ENCODE peak calls at places on chromosomes 16 and 17, in eight cellular contexts. One of them, this sample, is unnamed.

GRCh38 chr16:66874079-66874775 is 6.1 kb upstream of the PDP2 start:
- DNase-seq in stimulated activated CD4-positive, alpha-beta T cell treated with anti-CD3 and anti-CD28 coated beads, Interleukin-1b, Interleukin-23, amount 100 ng/mL, for 24 hours: no peak
- DNase-seq in stimulated activated CD8-positive, alpha-beta memory T cell treated with anti-CD3 and anti-CD28 coated beads, Interleukin-15, amount 100 ng/mL, for 24 hours: no peak
- DNase-seq in GM20000: no peak
- DNase-seq in COR-L47: no peak
- DNase-seq in PC-3: peak
- DNase-seq in NCI-H82: no peak
- DNase-seq in tibial artery: no peak
- DNase-seq in this sample: no peak

GRCh38 chr17:10745231-10745630 is 15.4 kb upstream of the TMEM220 start:
- DNase-seq in COR-L47: no peak
- DNase-seq in stimulated activated CD8-positive, alpha-beta memory T cell treated with anti-CD3 and anti-CD28 coated beads, Interleukin-15, amount 100 ng/mL, for 24 hours: no peak
- DNase-seq in tibial artery: no peak
- DNase-seq in NCI-H82: no peak
- DNase-seq in stimulated activated CD4-positive, alpha-beta T cell treated with anti-CD3 and anti-CD28 coated beads, Interleukin-1b, Interleukin-23, amount 100 ng/mL, for 24 hours: no peak
- DNase-seq in PC-3: no peak
- DNase-seq in GM20000: no peak
- DNase-seq in this sample: no peak

GRCh38 chr17:8079291-8080207 is 8.0 kb downstream of the ALOX12B start:
- DNase-seq in GM20000: peak
- DNase-seq in NCI-H82: peak
- DNase-seq in COR-L47: peak
- DNase-seq in stimulated activated CD8-positive, alpha-beta memory T cell treated with anti-CD3 and anti-CD28 coated beads, Interleukin-15, amount 100 ng/mL, for 24 hours: peak
- DNase-seq in tibial artery: peak
- DNase-seq in stimulated activated CD4-positive, alpha-beta T cell treated with anti-CD3 and anti-CD28 coated beads, Interleukin-1b, Interleukin-23, amount 100 ng/mL, for 24 hours: peak
- DNase-seq in PC-3: peak
- DNase-seq in this sample: peak

GRCh38 chr17:30981531-30982519 is 11.0 kb downstream of the RNF135 start:
- DNase-seq in stimulated activated CD8-positive, alpha-beta memory T cell treated with anti-CD3 and anti-CD28 coated beads, Interleukin-15, amount 100 ng/mL, for 24 hours: no peak
- DNase-seq in tibial artery: no peak
- DNase-seq in COR-L47: no peak
- DNase-seq in NCI-H82: no peak
- DNase-seq in PC-3: no peak
- DNase-seq in GM20000: no peak
- DNase-seq in stimulated activated CD4-positive, alpha-beta T cell treated with anti-CD3 and anti-CD28 coated beads, Interleukin-1b, Interleukin-23, amount 100 ng/mL, for 24 hours: no peak
- DNase-seq in this sample: no peak

GRCh38 chr17:81040791-81041337 is 5.9 kb downstream of the BAIAP2 start:
- DNase-seq in tibial artery: no peak
- DNase-seq in stimulated activated CD8-positive, alpha-beta memory T cell treated with anti-CD3 and anti-CD28 coated beads, Interleukin-15, amount 100 ng/mL, for 24 hours: no peak
- DNase-seq in COR-L47: no peak
- DNase-seq in NCI-H82: peak
- DNase-seq in GM20000: peak
- DNase-seq in stimulated activated CD4-positive, alpha-beta T cell treated with anti-CD3 and anti-CD28 coated beads, Interleukin-1b, Interleukin-23, amount 100 ng/mL, for 24 hours: no peak
- DNase-seq in PC-3: peak
- DNase-seq in this sample: peak

GRCh38 chr17:35605753-35606152 is 18.6 kb downstream of the AP2B1 start:
- DNase-seq in COR-L47: no peak
- DNase-seq in NCI-H82: no peak
- DNase-seq in tibial artery: no peak
- DNase-seq in PC-3: no peak
- DNase-seq in stimulated activated CD4-positive, alpha-beta T cell treated with anti-CD3 and anti-CD28 coated beads, Interleukin-1b, Interleukin-23, amount 100 ng/mL, for 24 hours: no peak
- DNase-seq in GM20000: no peak
- DNase-seq in stimulated activated CD8-positive, alpha-beta memory T cell treated with anti-CD3 and anti-CD28 coated beads, Interleukin-15, amount 100 ng/mL, for 24 hours: no peak
- DNase-seq in this sample: no peak

GRCh38 chr16:84308120-84308519 is 13.4 kb downstream of the WFDC1 start:
- DNase-seq in GM20000: no peak
- DNase-seq in stimulated activated CD4-positive, alpha-beta T cell treated with anti-CD3 and anti-CD28 coated beads, Interleukin-1b, Interleukin-23, amount 100 ng/mL, for 24 hours: no peak
- DNase-seq in NCI-H82: peak
- DNase-seq in PC-3: peak
- DNase-seq in COR-L47: no peak
- DNase-seq in tibial artery: peak
- DNase-seq in stimulated activated CD8-positive, alpha-beta memory T cell treated with anti-CD3 and anti-CD28 coated beads, Interleukin-15, amount 100 ng/mL, for 24 hours: no peak
- DNase-seq in this sample: peak

GRCh38 chr17:36485805-36486203 is 677 bp upstream of the ZNHIT3 start:
- DNase-seq in NCI-H82: no peak
- DNase-seq in stimulated activated CD8-positive, alpha-beta memory T cell treated with anti-CD3 and anti-CD28 coated beads, Interleukin-15, amount 100 ng/mL, for 24 hours: no peak
- DNase-seq in COR-L47: peak
- DNase-seq in stimulated activated CD4-positive, alpha-beta T cell treated with anti-CD3 and anti-CD28 coated beads, Interleukin-1b, Interleukin-23, amount 100 ng/mL, for 24 hours: no peak
- DNase-seq in tibial artery: no peak
- DNase-seq in GM20000: peak
- DNase-seq in PC-3: no peak
- DNase-seq in this sample: peak

GRCh38 chr17:46785696-46786095 is 32.8 kb downstream of the WNT3 start:
- DNase-seq in NCI-H82: no peak
- DNase-seq in GM20000: no peak
- DNase-seq in PC-3: no peak
- DNase-seq in tibial artery: no peak
- DNase-seq in stimulated activated CD8-positive, alpha-beta memory T cell treated with anti-CD3 and anti-CD28 coated beads, Interleukin-15, amount 100 ng/mL, for 24 hours: no peak
- DNase-seq in COR-L47: no peak
- DNase-seq in stimulated activated CD4-positive, alpha-beta T cell treated with anti-CD3 and anti-CD28 coated beads, Interleukin-1b, Interleukin-23, amount 100 ng/mL, for 24 hours: no peak
- DNase-seq in this sample: no peak

GRCh38 chr16:70736454-70737376 is 50.9 kb upstream of the MTSS2 start:
- DNase-seq in NCI-H82: no peak
- DNase-seq in PC-3: no peak
- DNase-seq in stimulated activated CD4-positive, alpha-beta T cell treated with anti-CD3 and anti-CD28 coated beads, Interleukin-1b, Interleukin-23, amount 100 ng/mL, for 24 hours: no peak
- DNase-seq in tibial artery: no peak
- DNase-seq in COR-L47: no peak
- DNase-seq in stimulated activated CD8-positive, alpha-beta memory T cell treated with anti-CD3 and anti-CD28 coated beads, Interleukin-15, amount 100 ng/mL, for 24 hours: no peak
- DNase-seq in GM20000: no peak
- DNase-seq in this sample: no peak

GRCh38 chr16:20870122-20870521 is 30.0 kb downstream of the DCUN1D3 start:
- DNase-seq in COR-L47: no peak
- DNase-seq in stimulated activated CD8-positive, alpha-beta memory T cell treated with anti-CD3 and anti-CD28 coated beads, Interleukin-15, amount 100 ng/mL, for 24 hours: no peak
- DNase-seq in tibial artery: no peak
- DNase-seq in PC-3: no peak
- DNase-seq in GM20000: no peak
- DNase-seq in stimulated activated CD4-positive, alpha-beta T cell treated with anti-CD3 and anti-CD28 coated beads, Interleukin-1b, Interleukin-23, amount 100 ng/mL, for 24 hours: no peak
- DNase-seq in NCI-H82: peak
- DNase-seq in this sample: no peak

GRCh38 chr17:41987642-41988041 is 21.0 kb downstream of the CNP start:
- DNase-seq in NCI-H82: peak
- DNase-seq in PC-3: no peak
- DNase-seq in GM20000: no peak
- DNase-seq in tibial artery: no peak
- DNase-seq in stimulated activated CD4-positive, alpha-beta T cell treated with anti-CD3 and anti-CD28 coated beads, Interleukin-1b, Interleukin-23, amount 100 ng/mL, for 24 hours: no peak
- DNase-seq in COR-L47: no peak
- DNase-seq in stimulated activated CD8-positive, alpha-beta memory T cell treated with anti-CD3 and anti-CD28 coated beads, Interleukin-15, amount 100 ng/mL, for 24 hours: no peak
- DNase-seq in this sample: no peak

GRCh38 chr17:70144260-70144846 is 25.0 kb upstream of the KCNJ2 start:
- DNase-seq in PC-3: peak
- DNase-seq in GM20000: no peak
- DNase-seq in tibial artery: no peak
- DNase-seq in COR-L47: no peak
- DNase-seq in stimulated activated CD8-positive, alpha-beta memory T cell treated with anti-CD3 and anti-CD28 coated beads, Interleukin-15, amount 100 ng/mL, for 24 hours: no peak
- DNase-seq in NCI-H82: peak
- DNase-seq in stimulated activated CD4-positive, alpha-beta T cell treated with anti-CD3 and anti-CD28 coated beads, Interleukin-1b, Interleukin-23, amount 100 ng/mL, for 24 hours: no peak
- DNase-seq in this sample: no peak

GRCh38 chr17:80720624-80721577 is 176.3 kb downstream of the RPTOR start:
- DNase-seq in COR-L47: no peak
- DNase-seq in stimulated activated CD8-positive, alpha-beta memory T cell treated with anti-CD3 and anti-CD28 coated beads, Interleukin-15, amount 100 ng/mL, for 24 hours: no peak
- DNase-seq in NCI-H82: no peak
- DNase-seq in stimulated activated CD4-positive, alpha-beta T cell treated with anti-CD3 and anti-CD28 coated beads, Interleukin-1b, Interleukin-23, amount 100 ng/mL, for 24 hours: peak
- DNase-seq in tibial artery: no peak
- DNase-seq in PC-3: peak
- DNase-seq in GM20000: no peak
- DNase-seq in this sample: no peak

GRCh38 chr16:3561626-3562025 is 15.6 kb downstream of the NLRC3 start:
- DNase-seq in stimulated activated CD4-positive, alpha-beta T cell treated with anti-CD3 and anti-CD28 coated beads, Interleukin-1b, Interleukin-23, amount 100 ng/mL, for 24 hours: no peak
- DNase-seq in COR-L47: no peak
- DNase-seq in tibial artery: no peak
- DNase-seq in stimulated activated CD8-positive, alpha-beta memory T cell treated with anti-CD3 and anti-CD28 coated beads, Interleukin-15, amount 100 ng/mL, for 24 hours: no peak
- DNase-seq in GM20000: no peak
- DNase-seq in NCI-H82: no peak
- DNase-seq in PC-3: no peak
- DNase-seq in this sample: no peak

GRCh38 chr16:89246903-89247733 is 29.6 kb downstream of the ZNF778 start:
- DNase-seq in COR-L47: no peak
- DNase-seq in tibial artery: peak
- DNase-seq in GM20000: peak
- DNase-seq in NCI-H82: peak
- DNase-seq in stimulated activated CD4-positive, alpha-beta T cell treated with anti-CD3 and anti-CD28 coated beads, Interleukin-1b, Interleukin-23, amount 100 ng/mL, for 24 hours: peak
- DNase-seq in PC-3: peak
- DNase-seq in stimulated activated CD8-positive, alpha-beta memory T cell treated with anti-CD3 and anti-CD28 coated beads, Interleukin-15, amount 100 ng/mL, for 24 hours: peak
- DNase-seq in this sample: peak

GRCh38 chr17:51060396-51060795 is 60.3 kb downstream of the SPAG9 start:
- DNase-seq in GM20000: no peak
- DNase-seq in NCI-H82: no peak
- DNase-seq in stimulated activated CD4-positive, alpha-beta T cell treated with anti-CD3 and anti-CD28 coated beads, Interleukin-1b, Interleukin-23, amount 100 ng/mL, for 24 hours: no peak
- DNase-seq in stimulated activated CD8-positive, alpha-beta memory T cell treated with anti-CD3 and anti-CD28 coated beads, Interleukin-15, amount 100 ng/mL, for 24 hours: no peak
- DNase-seq in tibial artery: no peak
- DNase-seq in PC-3: no peak
- DNase-seq in COR-L47: no peak
- DNase-seq in this sample: no peak

GRCh38 chr17:47295037-47295873 is 28.5 kb upstream of the EFCAB13 start:
- DNase-seq in tibial artery: no peak
- DNase-seq in stimulated activated CD4-positive, alpha-beta T cell treated with anti-CD3 and anti-CD28 coated beads, Interleukin-1b, Interleukin-23, amount 100 ng/mL, for 24 hours: no peak
- DNase-seq in NCI-H82: no peak
- DNase-seq in GM20000: no peak
- DNase-seq in PC-3: no peak
- DNase-seq in COR-L47: no peak
- DNase-seq in stimulated activated CD8-positive, alpha-beta memory T cell treated with anti-CD3 and anti-CD28 coated beads, Interleukin-15, amount 100 ng/mL, for 24 hours: no peak
- DNase-seq in this sample: no peak

GRCh38 chr17:14552311-14552710 is 251.4 kb downstream of the HS3ST3B1 start:
- DNase-seq in NCI-H82: no peak
- DNase-seq in COR-L47: no peak
- DNase-seq in stimulated activated CD4-positive, alpha-beta T cell treated with anti-CD3 and anti-CD28 coated beads, Interleukin-1b, Interleukin-23, amount 100 ng/mL, for 24 hours: no peak
- DNase-seq in stimulated activated CD8-positive, alpha-beta memory T cell treated with anti-CD3 and anti-CD28 coated beads, Interleukin-15, amount 100 ng/mL, for 24 hours: no peak
- DNase-seq in GM20000: no peak
- DNase-seq in PC-3: no peak
- DNase-seq in tibial artery: no peak
- DNase-seq in this sample: no peak

GRCh38 chr17:292531-293382 is 59.9 kb downstream of the RPH3AL start:
- DNase-seq in tibial artery: peak
- DNase-seq in NCI-H82: no peak
- DNase-seq in PC-3: no peak
- DNase-seq in COR-L47: no peak
- DNase-seq in stimulated activated CD4-positive, alpha-beta T cell treated with anti-CD3 and anti-CD28 coated beads, Interleukin-1b, Interleukin-23, amount 100 ng/mL, for 24 hours: no peak
- DNase-seq in stimulated activated CD8-positive, alpha-beta memory T cell treated with anti-CD3 and anti-CD28 coated beads, Interleukin-15, amount 100 ng/mL, for 24 hours: no peak
- DNase-seq in GM20000: no peak
- DNase-seq in this sample: no peak